ENCODE peak calls at places on chromosome 19, in five cellular contexts. One of them, this sample, is unnamed.

GRCh38 chr19:11387154-11388034 is 3.3 kb upstream of the EPOR start:
- DNase-seq in sigmoid colon: no peak
- DNase-seq in upper lobe of left lung: no peak
- DNase-seq in H1: no peak
- DNase-seq in A549: no peak
- DNase-seq in this sample: no peak

GRCh38 chr19:47413941-47414340 is 5.4 kb downstream of the MEIS3 start:
- DNase-seq in sigmoid colon: no peak
- DNase-seq in upper lobe of left lung: no peak
- DNase-seq in H1: no peak
- DNase-seq in A549: no peak
- DNase-seq in this sample: no peak

GRCh38 chr19:36963262-36963661 is 47.1 kb downstream of the ZNF568 start:
- DNase-seq in sigmoid colon: no peak
- DNase-seq in upper lobe of left lung: no peak
- DNase-seq in H1: no peak
- DNase-seq in A549: no peak
- DNase-seq in this sample: no peak

GRCh38 chr19:8194528-8195275 is 14.5 kb upstream of the CERS4 start:
- DNase-seq in sigmoid colon: no peak
- DNase-seq in upper lobe of left lung: peak
- DNase-seq in H1: no peak
- DNase-seq in A549: no peak
- DNase-seq in this sample: peak

GRCh38 chr19:15297416-15298224 is 34.7 kb downstream of the BRD4 start:
- DNase-seq in sigmoid colon: no peak
- DNase-seq in upper lobe of left lung: no peak
- DNase-seq in H1: no peak
- DNase-seq in A549: peak
- DNase-seq in this sample: no peak

GRCh38 chr19:32828643-32829344 is 40.8 kb downstream of the SLC7A9 start:
- DNase-seq in sigmoid colon: no peak
- DNase-seq in upper lobe of left lung: peak
- DNase-seq in H1: no peak
- DNase-seq in A549: no peak
- DNase-seq in this sample: no peak

GRCh38 chr19:7789447-7789846 is 26.4 kb downstream of the CLEC4M start:
- DNase-seq in sigmoid colon: no peak
- DNase-seq in upper lobe of left lung: peak
- DNase-seq in H1: peak
- DNase-seq in A549: no peak
- DNase-seq in this sample: no peak

GRCh38 chr19:51347209-51347928 is 5.4 kb upstream of the VSIG10L start:
- DNase-seq in sigmoid colon: no peak
- DNase-seq in upper lobe of left lung: no peak
- DNase-seq in H1: no peak
- DNase-seq in A549: no peak
- DNase-seq in this sample: no peak

GRCh38 chr19:10286803-10287737 is at the start of gene ICAM4:
- DNase-seq in sigmoid colon: no peak
- DNase-seq in upper lobe of left lung: peak
- DNase-seq in H1: peak
- DNase-seq in A549: no peak
- DNase-seq in this sample: peak

GRCh38 chr19:11787536-11787935 is 10.8 kb upstream of the ZNF491 start:
- DNase-seq in sigmoid colon: no peak
- DNase-seq in upper lobe of left lung: no peak
- DNase-seq in H1: no peak
- DNase-seq in A549: no peak
- DNase-seq in this sample: no peak

GRCh38 chr19:44874317-44874716 is 16.7 kb upstream of the TOMM40 start:
- DNase-seq in sigmoid colon: no peak
- DNase-seq in upper lobe of left lung: no peak
- DNase-seq in H1: no peak
- DNase-seq in A549: no peak
- DNase-seq in this sample: no peak
- H3K27ac ChIP-seq in sigmoid colon: no peak
- H3K27ac ChIP-seq in upper lobe of left lung: no peak
- H3K27ac ChIP-seq in H1: no peak
- H3K27ac ChIP-seq in A549: no peak
- H3K27ac ChIP-seq in this sample: no peak

GRCh38 chr19:797528-798414 is 519 bp downstream of the PTBP1 start:
- DNase-seq in sigmoid colon: peak
- DNase-seq in upper lobe of left lung: peak
- DNase-seq in H1: peak
- DNase-seq in A549: peak
- DNase-seq in this sample: peak

GRCh38 chr19:794989-795658 is 2.1 kb upstream of the PTBP1 start:
- DNase-seq in sigmoid colon: no peak
- DNase-seq in upper lobe of left lung: peak
- DNase-seq in H1: peak
- DNase-seq in A549: no peak
- DNase-seq in this sample: no peak

GRCh38 chr19:795691-796581 is 1.3 kb upstream of the PTBP1 start:
- DNase-seq in sigmoid colon: no peak
- DNase-seq in upper lobe of left lung: peak
- DNase-seq in H1: no peak
- DNase-seq in A549: no peak
- DNase-seq in this sample: no peak

GRCh38 chr19:798415-799075 is 1.3 kb downstream of the PTBP1 start:
- DNase-seq in sigmoid colon: no peak
- DNase-seq in upper lobe of left lung: peak
- DNase-seq in H1: no peak
- DNase-seq in A549: no peak
- DNase-seq in this sample: no peak

DNA sequence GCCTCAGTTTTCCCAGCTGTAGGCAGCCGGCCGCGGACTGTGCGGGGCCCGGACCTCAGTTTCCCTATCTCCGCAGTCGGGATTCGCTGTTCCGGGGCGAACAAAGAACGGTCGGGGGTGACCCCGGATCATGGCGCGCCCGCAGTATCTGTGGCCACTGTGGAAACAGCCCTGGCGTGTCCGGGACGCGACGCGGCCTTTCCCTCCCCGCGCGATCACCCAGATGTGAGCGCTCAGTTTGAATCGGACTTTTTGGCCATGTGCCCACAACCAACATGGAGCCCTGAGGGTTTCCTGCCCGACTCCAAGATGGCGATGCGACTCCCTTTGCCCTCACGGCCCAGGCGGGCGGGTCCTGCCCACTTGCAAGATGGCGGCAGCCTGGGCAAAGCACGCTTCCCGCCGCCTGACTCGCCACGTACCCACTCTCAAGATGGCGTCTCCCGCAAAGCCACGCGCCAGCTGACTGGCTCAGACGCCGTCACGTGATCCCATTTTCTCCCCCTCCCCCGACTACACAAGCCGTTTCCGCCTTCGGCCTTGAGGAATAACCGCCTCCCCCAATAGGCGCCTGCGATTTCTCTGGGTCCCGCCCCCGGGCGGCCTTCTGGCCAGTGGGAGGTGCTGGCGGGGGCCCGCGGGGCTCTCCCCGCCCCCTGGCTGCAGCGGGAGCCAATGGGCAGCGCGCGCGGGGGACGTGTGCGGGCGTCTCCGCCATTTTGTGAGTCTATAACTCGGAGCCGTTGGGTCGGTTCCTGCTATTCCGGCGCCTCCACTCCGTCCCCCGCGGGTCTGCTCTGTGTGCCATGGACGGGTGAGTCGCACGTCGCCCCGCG is at the start of gene PTBP1:
- DNase-seq in sigmoid colon: peak
- DNase-seq in upper lobe of left lung: peak
- DNase-seq in H1: peak
- DNase-seq in A549: peak
- DNase-seq in this sample: peak
- TF ChIP-seq EP300 in sigmoid colon: no peak
- TF ChIP-seq EP300 in upper lobe of left lung: no peak
- TF ChIP-seq EP300 in H1: no peak
- TF ChIP-seq EP300 in A549: no peak
- TF ChIP-seq EP300 in this sample: no peak

GRCh38 chr19:38355728-38356725 is 18.3 kb upstream of the PSMD8 start:
- DNase-seq in sigmoid colon: no peak
- DNase-seq in upper lobe of left lung: no peak
- DNase-seq in H1: no peak
- DNase-seq in A549: no peak
- DNase-seq in this sample: no peak
- TF ChIP-seq POLR2A in sigmoid colon: no peak
- TF ChIP-seq POLR2A in upper lobe of left lung: no peak
- TF ChIP-seq POLR2A in H1: no peak
- TF ChIP-seq POLR2A in A549: no peak
- TF ChIP-seq POLR2A in this sample: no peak

DNA sequence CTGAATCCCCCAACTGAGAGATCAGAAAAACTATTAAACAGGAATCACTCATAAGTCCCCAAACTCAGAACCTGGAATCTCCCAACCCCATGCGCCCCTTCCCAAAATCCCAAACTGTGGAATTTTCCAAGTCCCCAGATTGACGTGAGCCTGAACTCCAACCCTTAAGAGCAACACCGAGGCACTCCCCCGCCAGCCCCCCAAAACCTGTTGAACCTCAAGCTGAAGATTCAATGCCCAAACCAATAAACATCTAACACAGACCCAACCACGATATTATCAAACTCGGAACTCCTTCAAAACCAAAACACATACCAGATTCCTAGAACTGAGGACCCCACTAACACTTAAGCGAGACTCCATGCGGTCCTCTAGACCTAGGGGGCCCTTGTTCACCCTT is 589 bp downstream of the IZUMO1 start:
- DNase-seq in sigmoid colon: no peak
- DNase-seq in upper lobe of left lung: no peak
- DNase-seq in H1: no peak
- DNase-seq in A549: no peak
- DNase-seq in this sample: no peak
- H3K27ac ChIP-seq in sigmoid colon: no peak
- H3K27ac ChIP-seq in upper lobe of left lung: no peak
- H3K27ac ChIP-seq in H1: peak
- H3K27ac ChIP-seq in A549: no peak
- H3K27ac ChIP-seq in this sample: peak

GRCh38 chr19:35247526-35248309 is 1.1 kb upstream of the LSR start:
- DNase-seq in sigmoid colon: no peak
- DNase-seq in upper lobe of left lung: peak
- DNase-seq in H1: peak
- DNase-seq in A549: peak
- DNase-seq in this sample: peak
- TF ChIP-seq EP300 in sigmoid colon: no peak
- TF ChIP-seq EP300 in upper lobe of left lung: no peak
- TF ChIP-seq EP300 in H1: peak
- TF ChIP-seq EP300 in A549: no peak
- TF ChIP-seq EP300 in this sample: no peak

GRCh38 chr19:53537523-53538377 is at the start of gene ZNF331:
- DNase-seq in sigmoid colon: peak
- DNase-seq in upper lobe of left lung: peak
- DNase-seq in H1: peak
- DNase-seq in A549: peak
- DNase-seq in this sample: peak
- TF ChIP-seq POLR2A in sigmoid colon: peak
- TF ChIP-seq POLR2A in upper lobe of left lung: peak
- TF ChIP-seq POLR2A in H1: no peak
- TF ChIP-seq POLR2A in A549: peak
- TF ChIP-seq POLR2A in this sample: no peak

GRCh38 chr19:1646931-1647663 is 5.3 kb downstream of the TCF3 start:
- DNase-seq in sigmoid colon: no peak
- DNase-seq in upper lobe of left lung: peak
- DNase-seq in H1: no peak
- DNase-seq in A549: no peak
- DNase-seq in this sample: no peak

GRCh38 chr19:1646149-1646930 is 6.1 kb downstream of the TCF3 start:
- DNase-seq in sigmoid colon: no peak
- DNase-seq in upper lobe of left lung: peak
- DNase-seq in H1: no peak
- DNase-seq in A549: no peak
- DNase-seq in this sample: no peak

GRCh38 chr19:1648926-1649541 is 3.4 kb downstream of the TCF3 start:
- DNase-seq in sigmoid colon: no peak
- DNase-seq in upper lobe of left lung: peak
- DNase-seq in H1: no peak
- DNase-seq in A549: no peak
- DNase-seq in this sample: no peak

GRCh38 chr19:1648156-1648925 is 4.1 kb downstream of the TCF3 start:
- DNase-seq in sigmoid colon: no peak
- DNase-seq in upper lobe of left lung: no peak
- DNase-seq in H1: no peak
- DNase-seq in A549: no peak
- DNase-seq in this sample: no peak

GRCh38 chr19:1647664-1648155 is 4.7 kb downstream of the TCF3 start:
- DNase-seq in sigmoid colon: no peak
- DNase-seq in upper lobe of left lung: no peak
- DNase-seq in H1: no peak
- DNase-seq in A549: no peak
- DNase-seq in this sample: no peak
- H3K27ac ChIP-seq in sigmoid colon: no peak
- H3K27ac ChIP-seq in upper lobe of left lung: no peak
- H3K27ac ChIP-seq in H1: no peak
- H3K27ac ChIP-seq in A549: no peak
- H3K27ac ChIP-seq in this sample: no peak

GRCh38 chr19:49889687-49890348 is 6.9 kb downstream of the IL4I1 start:
- DNase-seq in sigmoid colon: no peak
- DNase-seq in upper lobe of left lung: peak
- DNase-seq in H1: peak
- DNase-seq in A549: peak
- DNase-seq in this sample: peak
- TF ChIP-seq EP300 in sigmoid colon: no peak
- TF ChIP-seq EP300 in upper lobe of left lung: no peak
- TF ChIP-seq EP300 in H1: no peak
- TF ChIP-seq EP300 in A549: no peak
- TF ChIP-seq EP300 in this sample: no peak

GRCh38 chr19:1085053-1085658 is 10.0 kb downstream of the POLR2E start:
- DNase-seq in sigmoid colon: no peak
- DNase-seq in upper lobe of left lung: no peak
- DNase-seq in H1: no peak
- DNase-seq in A549: no peak
- DNase-seq in this sample: no peak

GRCh38 chr19:1084024-1084868 is 10.9 kb downstream of the POLR2E start:
- DNase-seq in sigmoid colon: no peak
- DNase-seq in upper lobe of left lung: peak
- DNase-seq in H1: no peak
- DNase-seq in A549: no peak
- DNase-seq in this sample: no peak

GRCh38 chr19:1087813-1088418 is 7.3 kb downstream of the POLR2E start:
- DNase-seq in sigmoid colon: no peak
- DNase-seq in upper lobe of left lung: peak
- DNase-seq in H1: no peak
- DNase-seq in A549: no peak
- DNase-seq in this sample: no peak

GRCh38 chr19:1086618-1087017 is 8.6 kb downstream of the POLR2E start:
- DNase-seq in sigmoid colon: no peak
- DNase-seq in upper lobe of left lung: peak
- DNase-seq in H1: no peak
- DNase-seq in A549: no peak
- DNase-seq in this sample: no peak

GRCh38 chr19:1085676-1086442 is 9.3 kb downstream of the POLR2E start:
- DNase-seq in sigmoid colon: no peak
- DNase-seq in upper lobe of left lung: peak
- DNase-seq in H1: no peak
- DNase-seq in A549: no peak
- DNase-seq in this sample: no peak
- TF ChIP-seq POLR2A in sigmoid colon: no peak
- TF ChIP-seq POLR2A in upper lobe of left lung: no peak
- TF ChIP-seq POLR2A in H1: no peak
- TF ChIP-seq POLR2A in A549: no peak
- TF ChIP-seq POLR2A in this sample: no peak